ENCODE peak calls at places on chromosome 16, in ten cellular contexts. R, O, S, E, A, H, I, Y, K and X are unnamed samples.
A peak's percentile ranks its signal among the peaks of the same experiment; 100 is the strongest.

GRCh38 chr16:11651796-11652195 is 16.5 kb upstream of the SNN start:
- DNase-seq in A (no peak), H (no peak), O (no peak), E (no peak), S (no peak), R (no peak), K (no peak), I (no peak), Y (no peak), X (no peak)

GRCh38 chr16:67594956-67595355 is 32.6 kb downstream of the CTCF start:
- DNase-seq in K (no peak), H (no peak), E (no peak), A (no peak), R (no peak), O (no peak), I (peak; percentile 30), Y (no peak), S (no peak), X (no peak)

GRCh38 chr16:4660454-4661007 is 32.8 kb upstream of the NUDT16L1 start:
- DNase-seq in R (peak; percentile 42), Y (no peak), E (peak; percentile 84), S (peak; percentile 70), A (no peak), H (no peak), O (peak; percentile 66), K (no peak), I (peak; percentile 77), X (no peak)

GRCh38 chr16:19223235-19223847 is 55.3 kb downstream of the SYT17 start:
- DNase-seq in Y (peak; percentile 19), O (no peak), A (peak; percentile 46), I (peak; percentile 25), K (no peak), S (peak; percentile 81), R (peak; percentile 78), E (peak; percentile 58), H (no peak), X (no peak)

GRCh38 chr16:73057369-73058210 is 9.7 kb upstream of the ZFHX3 start:
- DNase-seq in S (no peak), H (no peak), K (no peak), A (no peak), E (no peak), Y (no peak), I (no peak), R (no peak), O (peak; percentile 66), X (no peak)

GRCh38 chr16:10992112-10992511 is 47.7 kb downstream of the CLEC16A start:
- DNase-seq in I (no peak), O (no peak), S (no peak), E (no peak), Y (no peak), H (no peak), A (no peak), R (no peak), K (no peak), X (no peak)

GRCh38 chr16:65069766-65070165 is 52.1 kb downstream of the CDH11 start:
- DNase-seq in I (no peak), Y (no peak), S (no peak), E (no peak), K (no peak), H (no peak), O (no peak), A (no peak), R (no peak), X (no peak)

GRCh38 chr16:56679078-56679730 is 3.1 kb upstream of the MT1X start:
- DNase-seq in E (no peak), A (no peak), H (no peak), O (no peak), Y (no peak), K (no peak), R (no peak), S (no peak), I (no peak), X (no peak)

GRCh38 chr16:30924797-30925645 is 1.6 kb downstream of the FBXL19 start:
- DNase-seq in S (no peak), A (no peak), R (peak; percentile 19), H (no peak), K (no peak), O (no peak), I (no peak), Y (no peak), E (no peak), X (no peak)

GRCh38 chr16:7350801-7351200 is 18.2 kb downstream of the RBFOX1 start:
- DNase-seq in E (no peak), Y (no peak), I (no peak), H (no peak), R (no peak), A (no peak), S (no peak), O (no peak), K (no peak), X (no peak)

GRCh38 chr16:47461598-47462266 is 601 bp downstream of the PHKB start:
- DNase-seq in Y (peak; percentile 19), I (peak; percentile 64), O (no peak), E (peak; percentile 68), S (no peak), H (no peak), A (peak; percentile 87), R (peak; percentile 26), K (no peak), X (no peak)

GRCh38 chr16:57797216-57797525 is 5.1 kb downstream of the KIFC3 start:
- DNase-seq in I (no peak), R (no peak), E (no peak), Y (no peak), S (no peak), A (no peak), K (no peak), O (no peak), H (no peak), X (no peak)

GRCh38 chr16:80948886-80949502 is 57.7 kb downstream of the CMC2 start:
- DNase-seq in A (peak; percentile 17), E (peak; percentile 62), H (no peak), I (peak; percentile 27), R (peak; percentile 28), K (no peak), S (no peak), Y (peak; percentile 30), O (peak; percentile 58), X (no peak)

GRCh38 chr16:1320658-1321240 is 11.3 kb downstream of the UBE2I start:
- DNase-seq in H (no peak), K (no peak), E (no peak), S (no peak), R (no peak), I (no peak), Y (no peak), A (no peak), O (no peak), X (no peak)

GRCh38 chr16:1324286-1324826 is 9.1 kb upstream of the BAIAP3 start:
- DNase-seq in H (no peak), A (no peak), E (no peak), R (no peak), S (no peak), K (no peak), O (no peak), Y (no peak), I (no peak), X (no peak)

GRCh38 chr16:1323296-1324239 is 9.9 kb upstream of the BAIAP3 start:
- DNase-seq in A (no peak), S (no peak), R (no peak), O (no peak), K (no peak), E (no peak), Y (no peak), H (no peak), I (no peak), X (no peak)

GRCh38 chr16:1325261-1325660 is 8.2 kb upstream of the BAIAP3 start:
- DNase-seq in H (no peak), O (no peak), I (no peak), R (no peak), K (no peak), A (no peak), S (no peak), Y (no peak), E (no peak), X (no peak)

GRCh38 chr16:1322407-1322806 is 11.0 kb upstream of the BAIAP3 start:
- DNase-seq in H (no peak), Y (no peak), I (no peak), O (no peak), E (no peak), A (no peak), S (no peak), R (no peak), K (no peak), X (no peak)
- TF ChIP-seq POLR2A in H (no peak), Y (no peak), I (no peak), O (no peak), E (no peak), A (no peak), S (no peak), R (no peak), K (no peak), X (no peak)

DNA sequence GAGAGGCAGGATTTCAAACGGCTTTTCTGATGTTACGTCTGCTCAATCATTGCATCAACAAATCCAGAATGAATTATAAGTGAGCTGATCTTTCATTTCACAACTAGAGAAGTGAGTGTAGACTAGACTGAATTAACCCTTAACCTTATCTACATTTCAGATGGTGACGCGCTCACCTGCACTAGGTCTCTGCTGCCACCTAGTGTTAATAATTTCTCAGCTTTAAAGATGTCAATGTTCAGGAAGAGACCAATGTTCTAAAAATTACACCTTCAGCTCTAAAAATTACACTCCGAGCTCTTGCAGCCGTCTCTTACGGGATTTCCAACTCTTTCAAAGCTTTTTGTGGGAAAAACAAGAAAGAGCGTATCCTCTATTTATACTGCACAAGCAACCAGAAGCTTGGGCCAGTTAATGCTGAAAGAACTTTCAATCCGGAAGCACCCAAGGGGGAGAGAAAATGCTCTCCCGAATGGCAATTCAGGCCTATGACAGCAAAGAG is 88.2 kb upstream of the FA2H start:
- DNase-seq in K (peak; percentile 45), S (no peak), R (no peak), Y (peak; percentile 9), E (peak; percentile 66), A (peak; percentile 63), I (no peak), O (no peak), H (no peak), X (no peak)
- TF ChIP-seq EP300 in K (no peak), S (no peak), R (no peak), Y (no peak), E (no peak), A (no peak), I (no peak), O (no peak), H (no peak), X (no peak)

DNA sequence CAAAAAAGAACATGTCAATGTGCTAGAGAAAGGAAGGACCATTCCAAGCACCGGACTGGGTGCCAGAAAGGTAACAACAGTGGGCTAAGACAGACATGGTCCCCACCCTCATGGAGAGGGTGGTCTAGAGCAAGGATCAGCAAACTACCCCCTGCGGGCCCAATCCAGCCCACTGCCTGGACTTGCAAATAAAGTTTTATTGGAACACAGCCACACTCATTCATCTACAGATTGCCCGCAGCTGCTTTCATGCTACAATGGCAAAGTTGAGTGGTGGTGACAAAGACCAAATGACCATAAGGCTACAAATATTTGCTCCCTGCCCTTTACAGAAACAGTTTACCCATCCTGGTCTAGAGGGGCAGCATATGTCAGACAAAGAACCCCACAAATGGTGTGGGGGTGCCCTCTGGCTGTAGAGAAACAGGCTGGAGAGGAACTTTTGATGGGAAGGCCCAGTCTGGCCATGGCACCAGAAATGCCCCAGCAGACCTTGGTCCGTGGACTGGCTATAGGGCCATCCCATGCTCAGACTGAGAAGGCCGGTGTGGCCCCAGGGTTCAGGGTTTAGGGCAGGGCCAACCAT is 15.2 kb downstream of the CDH5 start:
- DNase-seq in Y (no peak), H (no peak), I (no peak), E (no peak), K (no peak), S (no peak), O (no peak), R (no peak), A (no peak), X (no peak)
- H3K27ac ChIP-seq in Y (no peak overlapping the region), H (peak overlapping the region; percentile 1), I (peak overlapping the region; percentile 75), E (no peak overlapping the region), K (no peak overlapping the region), S (peak overlapping the region; percentile 52), O (no peak overlapping the region), R (no peak overlapping the region), A (peak overlapping the region; percentile 68), X (no peak overlapping the region)

GRCh38 chr16:2537451-2538379 is at the start of gene PDPK1:
- DNase-seq in R (peak; percentile 95), Y (peak; percentile 80), S (peak; percentile 94), H (peak; percentile 94), K (peak; percentile 72), E (peak; percentile 85), I (peak; percentile 95), A (peak; percentile 95), O (peak; percentile 96), X (peak; percentile 97)
- TF ChIP-seq POLR2A in R (peak; percentile 67), Y (peak; percentile 11), S (no peak), H (no peak), K (peak; percentile 80), E (peak; percentile 34), I (peak; percentile 17), A (peak; percentile 54), O (peak; percentile 27), X (no peak)